ENCODE peak calls at places on chromosomes 16 and 17, in four cellular contexts. One of them, this sample, is unnamed.

GRCh38 chr16:48317614-48318013 is 67.6 kb downstream of the SIAH1 start:
- DNase-seq in AG10803: peak
- DNase-seq in OCI-M1: peak
- DNase-seq in LoVo: no peak
- DNase-seq in this sample: no peak

GRCh38 chr17:5537251-5537650 is 47.1 kb downstream of the NLRP1 start:
- DNase-seq in AG10803: peak
- DNase-seq in OCI-M1: no peak
- DNase-seq in LoVo: no peak
- DNase-seq in this sample: no peak

GRCh38 chr16:64098451-64098850 is 1023.4 kb downstream of the CDH11 start:
- DNase-seq in AG10803: no peak
- DNase-seq in OCI-M1: no peak
- DNase-seq in LoVo: no peak
- DNase-seq in this sample: no peak

GRCh38 chr17:48497103-48497502 is 33.7 kb downstream of the HOXB1 start:
- DNase-seq in AG10803: peak
- DNase-seq in OCI-M1: no peak
- DNase-seq in LoVo: no peak
- DNase-seq in this sample: no peak

GRCh38 chr16:23365602-23366240 is 63.6 kb downstream of the SCNN1B start:
- DNase-seq in AG10803: no peak
- DNase-seq in OCI-M1: peak
- DNase-seq in LoVo: no peak
- DNase-seq in this sample: no peak

GRCh38 chr17:63826468-63827001 is 696 bp upstream of the PSMC5 start:
- DNase-seq in AG10803: peak
- DNase-seq in OCI-M1: no peak
- DNase-seq in LoVo: no peak
- DNase-seq in this sample: no peak

GRCh38 chr17:386145-386876 is 33.7 kb upstream of the RPH3AL start:
- DNase-seq in AG10803: peak
- DNase-seq in OCI-M1: peak
- DNase-seq in LoVo: peak
- DNase-seq in this sample: peak

GRCh38 chr16:83037102-83037501 is 410.3 kb downstream of the CDH13 start:
- DNase-seq in AG10803: no peak
- DNase-seq in OCI-M1: no peak
- DNase-seq in LoVo: no peak
- DNase-seq in this sample: no peak

GRCh38 chr17:81401727-81402529 is 6.7 kb downstream of the BAHCC1 start:
- DNase-seq in AG10803: peak
- DNase-seq in OCI-M1: peak
- DNase-seq in LoVo: peak
- DNase-seq in this sample: no peak

GRCh38 chr16:66608241-66609138 is 4.0 kb downstream of the CMTM3 start:
- DNase-seq in AG10803: peak
- DNase-seq in OCI-M1: peak
- DNase-seq in LoVo: peak
- DNase-seq in this sample: peak

GRCh38 chr16:13313351-13313750 is 412.0 kb downstream of the SHISA9 start:
- DNase-seq in AG10803: peak
- DNase-seq in OCI-M1: no peak
- DNase-seq in LoVo: no peak
- DNase-seq in this sample: no peak

GRCh38 chr16:2033057-2033911 is 6.6 kb downstream of the NHERF2 start:
- DNase-seq in AG10803: peak
- DNase-seq in OCI-M1: no peak
- DNase-seq in LoVo: no peak
- DNase-seq in this sample: no peak

GRCh38 chr16:84732674-84733352 is 33.0 kb downstream of the USP10 start:
- DNase-seq in AG10803: no peak
- DNase-seq in OCI-M1: peak
- DNase-seq in LoVo: no peak
- DNase-seq in this sample: no peak

GRCh38 chr16:73319747-73320146 is 271.8 kb upstream of the ZFHX3 start:
- DNase-seq in AG10803: no peak
- DNase-seq in OCI-M1: no peak
- DNase-seq in LoVo: no peak
- DNase-seq in this sample: no peak

GRCh38 chr16:27220991-27221390 is 17.7 kb downstream of the KDM8 start:
- DNase-seq in AG10803: no peak
- DNase-seq in OCI-M1: no peak
- DNase-seq in LoVo: no peak
- DNase-seq in this sample: no peak

GRCh38 chr17:27810211-27810901 is 10.0 kb upstream of the NOS2 start:
- DNase-seq in AG10803: no peak
- DNase-seq in OCI-M1: peak
- DNase-seq in LoVo: no peak
- DNase-seq in this sample: no peak

GRCh38 chr16:85437161-85438052 is 175.7 kb upstream of the GSE1 start:
- DNase-seq in AG10803: no peak
- DNase-seq in OCI-M1: peak
- DNase-seq in LoVo: no peak
- DNase-seq in this sample: no peak

GRCh38 chr17:42670199-42670924 is 6.4 kb downstream of the PLEKHH3 start:
- DNase-seq in AG10803: no peak
- DNase-seq in OCI-M1: no peak
- DNase-seq in LoVo: no peak
- DNase-seq in this sample: no peak

GRCh38 chr16:81616321-81617020 is 162.6 kb upstream of the PLCG2 start:
- DNase-seq in AG10803: peak
- DNase-seq in OCI-M1: no peak
- DNase-seq in LoVo: no peak
- DNase-seq in this sample: no peak

GRCh38 chr16:81588326-81589081 is 143.9 kb downstream of the CMIP start:
- DNase-seq in AG10803: no peak
- DNase-seq in OCI-M1: no peak
- DNase-seq in LoVo: no peak
- DNase-seq in this sample: no peak

GRCh38 chr17:15651001-15651582 is 31.6 kb upstream of the FBXW10B start:
- DNase-seq in AG10803: no peak
- DNase-seq in OCI-M1: no peak
- DNase-seq in LoVo: no peak
- DNase-seq in this sample: peak

GRCh38 chr17:29048440-29049360 is 5.8 kb downstream of the PIPOX start:
- DNase-seq in AG10803: no peak
- DNase-seq in OCI-M1: peak
- DNase-seq in LoVo: no peak
- DNase-seq in this sample: no peak

GRCh38 chr17:18261146-18261515 is 669 bp downstream of the MIEF2 start:
- DNase-seq in AG10803: peak
- DNase-seq in OCI-M1: peak
- DNase-seq in LoVo: peak
- DNase-seq in this sample: peak

GRCh38 chr16:88662222-88662842 is 559 bp downstream of the MVD start:
- DNase-seq in AG10803: no peak
- DNase-seq in OCI-M1: no peak
- DNase-seq in LoVo: no peak
- DNase-seq in this sample: peak

GRCh38 chr16:31868701-31869167 is 4.9 kb upstream of the ZNF267 start:
- DNase-seq in AG10803: peak
- DNase-seq in OCI-M1: peak
- DNase-seq in LoVo: peak
- DNase-seq in this sample: peak

GRCh38 chr16:83615981-83616380 is 191.8 kb upstream of the HSBP1 start:
- DNase-seq in AG10803: peak
- DNase-seq in OCI-M1: no peak
- DNase-seq in LoVo: no peak
- DNase-seq in this sample: no peak

GRCh38 chr17:50114849-50115357 is 15.1 kb downstream of the SAMD14 start:
- DNase-seq in AG10803: peak
- DNase-seq in OCI-M1: peak
- DNase-seq in LoVo: no peak
- DNase-seq in this sample: no peak

GRCh38 chr17:28518578-28518977 is 12.4 kb downstream of the FOXN1 start:
- DNase-seq in AG10803: no peak
- DNase-seq in OCI-M1: no peak
- DNase-seq in LoVo: no peak
- DNase-seq in this sample: no peak

GRCh38 chr17:16947470-16947869 is 24.4 kb downstream of the TNFRSF13B start:
- DNase-seq in AG10803: no peak
- DNase-seq in OCI-M1: no peak
- DNase-seq in LoVo: no peak
- DNase-seq in this sample: no peak

GRCh38 chr17:80970044-80970761 is 21.4 kb upstream of the CHMP6 start:
- DNase-seq in AG10803: peak
- DNase-seq in OCI-M1: peak
- DNase-seq in LoVo: no peak
- DNase-seq in this sample: no peak

GRCh38 chr17:81510798-81511549 is 1.6 kb downstream of the ACTG1 start:
- DNase-seq in AG10803: no peak
- DNase-seq in OCI-M1: peak
- DNase-seq in LoVo: no peak
- DNase-seq in this sample: no peak

GRCh38 chr16:84810518-84811273 is 9.1 kb upstream of the CRISPLD2 start:
- DNase-seq in AG10803: peak
- DNase-seq in OCI-M1: peak
- DNase-seq in LoVo: no peak
- DNase-seq in this sample: no peak

GRCh38 chr17:67365762-67366192 is 600 bp downstream of the PSMD12 start:
- DNase-seq in AG10803: peak
- DNase-seq in OCI-M1: peak
- DNase-seq in LoVo: peak
- DNase-seq in this sample: no peak

GRCh38 chr17:8623591-8623990 is 6.9 kb downstream of the MYH10 start:
- DNase-seq in AG10803: peak
- DNase-seq in OCI-M1: no peak
- DNase-seq in LoVo: no peak
- DNase-seq in this sample: no peak

GRCh38 chr16:25151996-25152395 is 40.5 kb downstream of the LCMT1 start:
- DNase-seq in AG10803: peak
- DNase-seq in OCI-M1: no peak
- DNase-seq in LoVo: peak
- DNase-seq in this sample: no peak

GRCh38 chr17:58391302-58391984 is 25.9 kb downstream of the RNF43 start:
- DNase-seq in AG10803: no peak
- DNase-seq in OCI-M1: peak
- DNase-seq in LoVo: peak
- DNase-seq in this sample: no peak

GRCh38 chr16:29025735-29026134 is 40.9 kb downstream of the LAT start:
- DNase-seq in AG10803: no peak
- DNase-seq in OCI-M1: no peak
- DNase-seq in LoVo: no peak
- DNase-seq in this sample: no peak

GRCh38 chr16:71255721-71256120 is 25.2 kb upstream of the HYDIN start:
- DNase-seq in AG10803: no peak
- DNase-seq in OCI-M1: no peak
- DNase-seq in LoVo: no peak
- DNase-seq in this sample: no peak

GRCh38 chr16:13436641-13437423 is 483.1 kb upstream of the ERCC4 start:
- DNase-seq in AG10803: peak
- DNase-seq in OCI-M1: peak
- DNase-seq in LoVo: no peak
- DNase-seq in this sample: no peak

This sample was measured in lower leg skin.